ENCODE peak calls at places on chromosomes 4 and X, in ten cellular contexts. O is mammary epithelial cell; X is iris pigment epithelial cell; B is stimulated activated CD8-positive, alpha-beta memory T cell treated with anti-CD3 and anti-CD28 coated beads, Interleukin-15, amount 100 ng/mL, for 4 hours; E is hippocampal formation; J is AML-193; D is IMR-90; T is NCI-H1417; I is stomach; N is globus pallidus. W is an unnamed sample.

GRCh38 chr4:8306511-8307021 is 37.0 kb downstream of the HTRA3 start:
- DNase-seq in O (no peak), X (no peak), B (no peak), E (no peak), J (no peak), D (no peak), T (no peak), I (no peak), N (no peak), W (no peak)

GRCh38 chrX:136694491-136695087 is 46.6 kb downstream of the CD40LG start:
- DNase-seq in O (peak; percentile 20), X (peak; percentile 62), B (no peak), E (peak; percentile 19), J (peak; percentile 19), D (peak; percentile 58), T (peak; percentile 79), I (no peak), N (peak; percentile 32), W (no peak)

GRCh38 chr4:152605641-152606304 is 69.9 kb upstream of the FBXW7 start:
- DNase-seq in O (no peak), X (peak; percentile 15), B (no peak), E (no peak), J (no peak), D (peak; percentile 34), T (peak; percentile 63), I (no peak), N (no peak), W (no peak)

GRCh38 chrX:54182864-54183613 is at the start of gene FAM120C:
- DNase-seq in O (peak; percentile 62), X (peak; percentile 72), B (peak; percentile 40), E (peak; percentile 75), J (peak; percentile 55), D (peak; percentile 64), T (peak; percentile 94), I (peak; percentile 51), N (peak; percentile 79), W (peak; percentile 75)

GRCh38 chr4:82792912-82793649 is 5.5 kb downstream of the SCD5 start:
- DNase-seq in O (no peak), X (no peak), B (no peak), E (peak; percentile 74), J (no peak), D (peak; percentile 26), T (no peak), I (no peak), N (peak; percentile 88), W (no peak)

GRCh38 chrX:109880629-109881028 is 122.3 kb upstream of the TMEM164 start:
- DNase-seq in O (no peak), X (no peak), B (no peak), E (no peak), J (peak; percentile 50), D (no peak), T (no peak), I (no peak), N (no peak), W (no peak)

GRCh38 chr4:129326810-129327209 is 230.9 kb downstream of the C4orf33 start:
- DNase-seq in O (no peak), X (no peak), B (no peak), E (no peak), J (no peak), D (no peak), T (peak; percentile 33), I (no peak), N (no peak), W (no peak)

GRCh38 chrX:20361081-20361889 is 94.6 kb upstream of the RPS6KA3 start:
- DNase-seq in O (no peak), X (peak; percentile 73), B (no peak), E (no peak), J (no peak), D (peak; percentile 53), T (peak; percentile 30), I (no peak), N (no peak), W (no peak)

GRCh38 chr4:169583563-169583962 is 28.8 kb downstream of the NEK1 start:
- DNase-seq in O (peak; percentile 16), X (peak; percentile 86), B (no peak), E (no peak), J (no peak), D (peak; percentile 71), T (no peak), I (no peak), N (peak; percentile 19), W (no peak)